ENCODE peak calls at places on chromosomes 4 and X, in eight cellular contexts. T is HepG2; A is CD4-positive, alpha-beta memory T cell; B is stomach; N is A549; E is SK-N-SH; J is fibroblast of mammary gland; P is fibroblast of lung. G is an unnamed sample.

GRCh38 chrX:69503228-69503834 is 795 bp upstream of the NALF2 start:
- DNase-seq in P (no peak), J (peak; percentile 6), A (no peak), N (peak; percentile 75), T (peak; percentile 79), B (no peak), E (peak; percentile 71), G (no peak)

GRCh38 chrX:23802431-23802830 is 19.5 kb downstream of the SAT1 start:
- DNase-seq in E (no peak), B (no peak), N (no peak), T (no peak), J (no peak), A (no peak), P (peak; percentile 23), G (no peak)

GRCh38 chr4:182736207-182736606 is 181.0 kb downstream of the DCTD start:
- DNase-seq in J (no peak), T (no peak), E (no peak), B (no peak), A (no peak), N (no peak), P (no peak), G (no peak)

GRCh38 chr4:69832326-69833030 is 27.5 kb downstream of the SULT1E1 start:
- DNase-seq in A (no peak), P (no peak), N (peak; percentile 25), J (no peak), E (no peak), T (peak; percentile 99), B (peak; percentile 58), G (no peak)

GRCh38 chr4:144831971-144832370 is 186.0 kb downstream of the HHIP start:
- DNase-seq in A (no peak), E (no peak), B (no peak), T (no peak), P (no peak), J (no peak), N (no peak), G (no peak)

GRCh38 chrX:38985375-38985774 is 184.1 kb downstream of the MID1IP1 start:
- DNase-seq in E (peak; percentile 13), A (peak; percentile 28), B (no peak), T (no peak), J (peak; percentile 36), N (peak; percentile 19), P (no peak), G (no peak)

GRCh38 chr4:173242466-173243250 is 74.0 kb downstream of the GALNT7 start:
- DNase-seq in T (no peak), E (no peak), J (peak; percentile 19), A (no peak), B (no peak), N (no peak), P (no peak), G (no peak)

GRCh38 chr4:140568507-140569306 is at the start of gene UCP1:
- DNase-seq in J (no peak), A (no peak), P (peak; percentile 16), T (peak; percentile 4), B (peak; percentile 35), E (peak; percentile 85), N (no peak), G (no peak)

GRCh38 chr4:70936200-70936787 is 34.1 kb downstream of the MOB1B start:
- DNase-seq in J (no peak), B (no peak), N (no peak), T (no peak), A (no peak), E (no peak), P (peak; percentile 53), G (no peak)

GRCh38 chrX:65253817-65254216 is 277.6 kb upstream of the ZC4H2 start:
- DNase-seq in J (no peak), E (no peak), N (no peak), A (no peak), T (no peak), B (no peak), P (no peak), G (no peak)

GRCh38 chr4:1169691-1170096 is 2.7 kb downstream of the SPON2 start:
- DNase-seq in P (no peak), B (no peak), A (no peak), T (no peak), N (no peak), J (no peak), E (no peak), G (no peak)

GRCh38 chr4:139593091-139593564 is 37.1 kb upstream of the SETD7 start:
- DNase-seq in B (no peak), E (no peak), T (peak; percentile 45), A (no peak), P (peak; percentile 93), J (peak; percentile 70), N (peak; percentile 76), G (no peak)

GRCh38 chr4:102623622-102624021 is 122.5 kb downstream of the NFKB1 start:
- DNase-seq in N (peak; percentile 81), B (no peak), P (peak; percentile 73), J (peak; percentile 61), A (no peak), T (peak; percentile 77), E (peak; percentile 44), G (no peak)

GRCh38 chr4:74543247-74543670 is 98.3 kb downstream of the AREG start:
- DNase-seq in P (peak; percentile 48), A (no peak), N (no peak), T (no peak), J (no peak), B (no peak), E (no peak), G (no peak)

GRCh38 chr4:1474126-1475090 is 68.2 kb upstream of the NKX1-1 start:
- DNase-seq in B (no peak), T (no peak), A (no peak), N (no peak), J (no peak), E (peak; percentile 4), P (no peak), G (no peak)

GRCh38 chr4:147842573-147842972 is 110.7 kb downstream of the ARHGAP10 start:
- DNase-seq in T (no peak), N (no peak), E (no peak), J (peak; percentile 99), P (peak; percentile 89), B (no peak), A (no peak), G (no peak)

GRCh38 chr4:123361195-123361861 is 35.3 kb upstream of the SPRY1 start:
- DNase-seq in B (no peak), P (peak; percentile 86), A (no peak), E (no peak), J (peak; percentile 94), N (peak; percentile 13), T (no peak), G (no peak)

GRCh38 chr4:85744950-85745349 is 270.0 kb downstream of the ARHGAP24 start:
- DNase-seq in T (no peak), E (no peak), P (peak; percentile 77), A (no peak), N (no peak), J (peak; percentile 40), B (no peak), G (no peak)

GRCh38 chr4:96354036-96354712 is 514.3 kb downstream of the PDHA2 start:
- DNase-seq in T (no peak), E (no peak), A (no peak), N (no peak), P (peak; percentile 11), J (no peak), B (no peak), G (no peak)

GRCh38 chr4:70559216-70559830 is 32.7 kb upstream of the AMBN start:
- DNase-seq in A (peak; percentile 10), E (peak; percentile 37), P (peak; percentile 31), N (peak; percentile 36), T (peak; percentile 67), B (peak; percentile 60), J (peak; percentile 38), G (no peak)

GRCh38 chr4:122305853-122306252 is 73.0 kb upstream of the ADAD1 start:
- DNase-seq in N (no peak), E (no peak), J (no peak), P (no peak), A (no peak), T (no peak), B (no peak), G (no peak)

GRCh38 chr4:25144870-25145481 is 15.3 kb downstream of the SEPSECS start:
- DNase-seq in A (no peak), B (no peak), J (peak; percentile 53), P (peak; percentile 18), T (no peak), E (peak; percentile 43), N (peak; percentile 10), G (no peak)

DNA sequence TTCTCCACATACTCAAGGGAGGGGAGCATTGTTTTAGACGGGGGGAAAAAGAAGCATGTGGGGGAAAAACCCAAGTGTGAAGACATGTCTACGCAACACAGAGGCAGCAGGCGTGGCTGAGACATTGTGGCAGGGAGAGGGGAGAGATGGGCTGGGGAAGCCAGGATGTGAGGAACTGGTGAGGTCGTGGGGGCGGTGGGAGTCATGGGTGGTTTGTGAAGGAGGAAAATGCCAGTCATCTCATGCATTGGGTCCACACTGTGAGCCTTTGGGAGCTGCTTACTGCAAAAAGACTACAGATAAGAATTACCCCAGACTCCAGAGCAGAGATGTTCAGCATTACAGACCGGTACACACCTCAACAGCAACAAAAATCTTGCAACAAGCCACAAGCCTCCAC is 2.1 kb downstream of the JAKMIP1 start:
- DNase-seq in P (no peak), J (no peak), N (no peak), B (no peak), E (no peak), A (peak; percentile 28), T (no peak), G (no peak)
- H3K4me3 ChIP-seq in P (no peak overlapping the region), J (no peak overlapping the region), N (no peak overlapping the region), B (no peak overlapping the region), E (peak overlapping the region; percentile 54), A (peak overlapping the region; percentile 62), T (no peak overlapping the region), G (no peak overlapping the region)

DNA sequence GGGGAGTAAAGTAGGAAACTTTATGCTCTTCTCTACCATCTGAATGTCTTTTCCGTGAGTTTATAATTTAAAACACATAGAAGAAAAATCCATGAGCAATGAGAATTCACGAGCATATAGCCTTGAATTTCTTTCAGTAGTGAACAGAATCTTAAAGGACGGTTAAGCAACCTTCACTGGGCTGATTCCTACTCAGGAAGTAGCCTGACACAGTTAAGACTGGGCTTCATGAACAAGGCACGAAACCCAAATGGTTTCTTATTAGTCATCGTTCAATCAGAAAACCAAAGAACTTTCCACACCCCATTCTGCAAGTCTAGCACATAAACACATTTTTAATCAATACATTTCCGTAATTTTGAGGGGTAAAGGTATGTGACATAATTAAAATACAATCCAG is 95.8 kb downstream of the SH3KBP1 start:
- DNase-seq in B (no peak), T (no peak), N (no peak), E (no peak), P (peak; percentile 45), A (no peak), J (peak; percentile 59), G (no peak)
- H3K4me3 ChIP-seq in B (no peak overlapping the region), T (no peak overlapping the region), N (no peak overlapping the region), E (no peak overlapping the region), P (no peak overlapping the region), A (no peak overlapping the region), J (no peak overlapping the region), G (no peak overlapping the region)

GRCh38 chr4:153523171-153523757 is 57.1 kb downstream of the TMEM131L start:
- DNase-seq in N (no peak), P (peak; percentile 36), J (no peak), E (no peak), B (no peak), T (no peak), A (no peak), G (no peak)
- H3K4me3 ChIP-seq in N (no peak overlapping the region), P (no peak overlapping the region), J (no peak overlapping the region), E (no peak overlapping the region), B (no peak overlapping the region), T (no peak overlapping the region), A (no peak overlapping the region), G (no peak overlapping the region)

GRCh38 chr4:55075376-55075775 is 50.0 kb downstream of the KDR start:
- DNase-seq in P (no peak), N (no peak), J (no peak), B (no peak), E (no peak), T (no peak), A (no peak), G (no peak)
- H3K4me3 ChIP-seq in P (no peak overlapping the region), N (no peak overlapping the region), J (no peak overlapping the region), B (no peak overlapping the region), E (no peak overlapping the region), T (no peak overlapping the region), A (no peak overlapping the region), G (no peak overlapping the region)